ENCODE peak calls at places on chromosomes 5 and 9, in eight cellular contexts. S is brain microvascular endothelial cell, I is lower lobe of right lung, G is endodermal cell, W is left ventricle myocardium inferior, X is mammary epithelial cell, M is ovary, Z is heart left ventricle. U is an unnamed sample. For H3K27me3, the result is how much of the 10 kb centered on the place peaks cover.

GRCh38 chr5:25544652-25545249 is 900.0 kb upstream of the CDH10 start:
- DNase-seq in G (peak), M (no peak), Z (no peak), W (no peak), I (no peak), S (no peak), X (peak), U (no peak)

GRCh38 chr9:138022121-138022741 is 144.6 kb downstream of the CACNA1B start:
- DNase-seq in I (peak), X (peak), M (no peak), S (no peak), Z (no peak), G (peak), W (no peak), U (no peak)

GRCh38 chr5:96699186-96699820 is 37.1 kb downstream of the CAST start:
- DNase-seq in I (no peak), Z (no peak), W (no peak), S (no peak), M (no peak), X (no peak), G (peak), U (no peak)

GRCh38 chr5:94359880-94360279 is 258.5 kb downstream of the KIAA0825 start:
- DNase-seq in M (no peak), X (no peak), I (no peak), W (no peak), S (no peak), G (no peak), Z (no peak), U (no peak)

GRCh38 chr9:524008-524407 is 309.3 kb downstream of the DOCK8 start:
- DNase-seq in Z (no peak), M (no peak), S (no peak), I (no peak), X (no peak), W (no peak), G (no peak), U (no peak)

GRCh38 chr9:96566401-96567202 is 53.0 kb downstream of the CDC14B start:
- DNase-seq in S (no peak), Z (peak), M (peak), W (peak), X (peak), G (peak), I (peak), U (no peak)

GRCh38 chr5:137743031-137743640 is 7.2 kb upstream of the KLHL3 start:
- DNase-seq in W (no peak), S (peak), G (peak), M (no peak), X (peak), I (no peak), Z (peak), U (no peak)

GRCh38 chr5:155004138-155004744 is 9.3 kb upstream of the KIF4B start:
- DNase-seq in M (no peak), X (peak), W (no peak), Z (no peak), I (no peak), G (peak), S (no peak), U (no peak)

GRCh38 chr9:10268500-10269485 is 344.0 kb downstream of the PTPRD start:
- DNase-seq in W (no peak), G (peak), M (no peak), S (peak), X (peak), I (no peak), Z (peak), U (no peak)

GRCh38 chr5:10317825-10318682 is 10.4 kb upstream of the CMBL start:
- DNase-seq in X (peak), G (no peak), W (no peak), M (no peak), I (no peak), S (no peak), Z (no peak), U (no peak)

GRCh38 chr5:107228237-107228636 is 442.5 kb downstream of the EFNA5 start:
- DNase-seq in X (no peak), G (no peak), M (no peak), I (no peak), Z (no peak), W (no peak), S (no peak), U (no peak)

GRCh38 chr9:123469231-123469630 is 113.2 kb downstream of the CRB2 start:
- DNase-seq in Z (no peak), G (no peak), X (no peak), W (no peak), S (no peak), I (no peak), M (no peak), U (no peak)

GRCh38 chr9:124212381-124213050 is 45.2 kb upstream of the NEK6 start:
- DNase-seq in X (peak), Z (no peak), S (peak), I (no peak), G (peak), M (no peak), W (no peak), U (peak)

GRCh38 chr5:80975065-80975464 is 14.9 kb downstream of the RASGRF2 start:
- DNase-seq in S (peak), W (no peak), G (no peak), Z (no peak), M (no peak), X (no peak), I (no peak), U (no peak)

GRCh38 chr5:58156977-58157701 is 302.7 kb downstream of the PLK2 start:
- DNase-seq in W (peak), X (peak), G (no peak), M (no peak), I (no peak), Z (peak), S (peak), U (no peak)

GRCh38 chr5:2515180-2515809 is 236.2 kb downstream of the IRX2 start:
- DNase-seq in I (no peak), M (no peak), W (no peak), Z (no peak), G (no peak), X (no peak), S (no peak), U (no peak)

GRCh38 chr5:141958113-141958512 is at the start of gene PCDH12:
- DNase-seq in Z (peak), X (no peak), I (no peak), G (no peak), S (no peak), W (peak), M (no peak), U (no peak)

GRCh38 chr5:18420711-18421110 is 786.5 kb downstream of the TAF11L14 start:
- DNase-seq in Z (no peak), X (peak), I (no peak), W (no peak), M (no peak), S (no peak), G (no peak), U (no peak)

GRCh38 chr5:163306421-163306820 is 131.0 kb upstream of the CCNG1 start:
- DNase-seq in X (peak), Z (no peak), M (no peak), S (no peak), W (no peak), I (no peak), G (no peak), U (no peak)

GRCh38 chr5:83947763-83948162 is 227.1 kb upstream of the HAPLN1 start:
- DNase-seq in X (no peak), I (no peak), M (no peak), G (no peak), Z (no peak), W (no peak), S (no peak), U (no peak)

GRCh38 chr9:115883467-115884329 is 269.9 kb upstream of the PAPPA start:
- DNase-seq in M (no peak), X (peak), W (no peak), Z (no peak), I (no peak), S (peak), G (peak), U (no peak)

GRCh38 chr9:37976714-37977477 is 73.0 kb upstream of the SLC25A51 start:
- DNase-seq in W (no peak), G (no peak), I (no peak), X (peak), M (no peak), Z (no peak), S (peak), U (peak)

GRCh38 chr5:144048254-144048856 is 122.1 kb downstream of the YIPF5 start:
- DNase-seq in G (peak), M (no peak), S (no peak), I (no peak), Z (no peak), X (no peak), W (no peak), U (no peak)

GRCh38 chr5:135343417-135343816 is 55.6 kb downstream of the MACROH2A1 start:
- DNase-seq in Z (no peak), I (no peak), W (no peak), G (no peak), M (no peak), X (peak), S (no peak), U (no peak)

GRCh38 chr5:133527311-133527710 is 85.0 kb downstream of the FSTL4 start:
- DNase-seq in X (peak), Z (no peak), S (peak), W (no peak), M (no peak), G (no peak), I (no peak), U (no peak)

GRCh38 chr5:57412010-57412409 is 70.6 kb downstream of the ACTBL2 start:
- DNase-seq in S (peak), G (no peak), X (peak), M (no peak), Z (no peak), I (no peak), W (no peak), U (no peak)

GRCh38 chr5:116733995-116734716 is 159.5 kb upstream of the SEMA6A start:
- DNase-seq in W (peak), G (peak), Z (no peak), M (peak), S (no peak), X (no peak), I (no peak), U (no peak)

GRCh38 chr5:105968961-105969360 is 1701.8 kb downstream of the EFNA5 start:
- DNase-seq in I (no peak), W (no peak), S (no peak), G (no peak), M (no peak), X (no peak), Z (no peak), U (no peak)

GRCh38 chr9:25700430-25700829 is 22.2 kb upstream of the TUSC1 start:
- DNase-seq in X (no peak), I (no peak), W (no peak), M (no peak), G (no peak), S (no peak), Z (no peak), U (no peak)

GRCh38 chr5:83512051-83512745 is 40.7 kb downstream of the VCAN start:
- DNase-seq in I (no peak), W (no peak), S (no peak), G (no peak), M (no peak), Z (no peak), X (no peak), U (no peak)

GRCh38 chr9:70352802-70353201 is 61.7 kb downstream of the KLF9 start:
- DNase-seq in M (no peak), X (no peak), I (no peak), G (no peak), W (no peak), S (no peak), Z (no peak), U (no peak)

GRCh38 chr9:106932178-106932577 is 69.2 kb downstream of the ZNF462 start:
- DNase-seq in Z (no peak), G (no peak), S (no peak), X (no peak), M (no peak), I (no peak), W (no peak), U (no peak)

GRCh38 chr5:160186480-160186879 is 42.8 kb upstream of the FABP6 start:
- DNase-seq in W (no peak), I (no peak), X (no peak), Z (no peak), M (no peak), S (no peak), G (no peak), U (no peak)

GRCh38 chr5:156396063-156396829 is 69.3 kb downstream of the SGCD start:
- DNase-seq in W (no peak), I (no peak), S (no peak), X (no peak), Z (no peak), M (no peak), G (no peak), U (no peak)

GRCh38 chr9:116605904-116606341 is 81.2 kb upstream of the TRIM32 start:
- DNase-seq in S (no peak), I (no peak), M (peak), X (no peak), Z (peak), W (peak), G (peak), U (no peak)

GRCh38 chr9:90142580-90142979 is 500.0 kb downstream of the DIRAS2 start:
- DNase-seq in S (peak), G (peak), X (peak), M (no peak), W (no peak), Z (peak), I (no peak), U (no peak)

GRCh38 chr5:167064199-167064811 is 1227.1 kb upstream of the WWC1 start:
- DNase-seq in I (no peak), S (no peak), Z (no peak), G (no peak), W (no peak), M (no peak), X (no peak), U (no peak)

GRCh38 chr9:87441251-87441650 is 56.4 kb upstream of the DAPK1 start:
- DNase-seq in I (no peak), M (no peak), W (no peak), S (no peak), Z (no peak), G (no peak), X (peak), U (peak)

GRCh38 chr9:4366649-4367330 is 66.9 kb upstream of the GLIS3 start:
- DNase-seq in Z (peak), S (peak), X (peak), G (peak), W (no peak), I (no peak), M (no peak), U (no peak)

GRCh38 chr9:17609312-17610005 is 30.6 kb downstream of the SH3GL2 start:
- DNase-seq in S (no peak), X (no peak), I (no peak), Z (no peak), G (no peak), M (no peak), W (no peak), U (no peak)

DNA sequence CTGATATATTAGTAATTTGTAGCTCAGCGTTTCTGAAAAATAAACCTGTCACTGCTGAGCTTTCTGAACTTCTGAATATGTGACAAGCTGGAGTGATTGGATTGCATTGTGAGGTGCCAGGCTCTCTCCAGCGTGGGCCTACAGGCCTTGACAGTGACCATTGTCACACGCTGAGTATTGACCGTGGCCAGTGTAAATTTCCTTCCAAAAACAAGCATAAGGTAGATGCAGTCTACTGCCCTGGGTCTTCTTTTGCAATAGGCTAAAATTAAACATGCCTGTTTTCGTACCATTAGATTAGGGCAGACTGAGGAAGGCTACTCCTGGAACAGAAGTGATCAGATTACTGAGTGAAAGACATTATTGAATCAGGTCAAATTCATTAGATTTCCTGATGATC is 60.2 kb downstream of the SPEF2 start:
- DNase-seq in X (no peak), M (no peak), I (no peak), S (no peak), Z (no peak), G (no peak), W (no peak), U (no peak)
- TF ChIP-seq CTCF in X (no peak), M (no peak), I (no peak), S (no peak), Z (no peak), G (no peak), W (no peak), U (no peak)

DNA sequence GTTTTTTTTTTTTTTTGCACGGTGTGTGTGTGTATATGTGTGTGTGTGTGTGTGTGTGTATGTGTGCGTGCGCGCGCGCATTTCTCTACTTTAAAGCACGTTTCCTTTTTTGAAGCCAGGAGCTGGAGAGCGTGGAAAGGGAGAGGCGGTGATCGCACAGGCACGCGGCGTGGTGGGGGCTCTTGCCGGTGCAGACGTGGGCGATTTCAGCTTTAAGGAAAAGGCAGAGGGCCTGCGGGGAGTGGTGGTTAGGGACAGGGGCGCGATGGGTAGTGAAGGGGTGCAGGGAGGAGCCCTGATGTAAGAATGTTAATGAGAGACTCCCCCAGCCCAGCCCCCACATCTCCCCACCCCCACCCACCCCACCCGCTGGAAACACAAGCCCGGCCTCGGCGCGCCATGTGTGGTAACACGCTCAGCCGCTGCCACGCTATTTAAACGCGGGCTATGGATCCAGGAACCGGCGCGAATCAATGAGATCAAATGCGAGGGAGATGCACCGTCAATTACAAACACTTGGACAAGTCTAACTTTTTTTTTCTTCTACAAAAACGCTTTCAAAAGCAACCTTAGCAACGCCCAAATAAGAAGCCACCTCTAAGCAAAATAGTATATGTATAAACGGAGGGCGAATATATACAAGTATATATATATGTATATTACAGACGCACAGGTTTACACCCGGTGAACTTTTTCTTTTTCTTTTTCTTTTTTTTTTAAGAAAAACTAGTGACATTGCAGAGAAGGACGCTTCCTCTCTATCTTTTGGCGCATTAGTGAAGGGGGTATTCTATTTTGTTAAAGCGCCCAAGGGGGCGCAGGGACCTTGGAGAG is at the start of gene NPR3:
- DNase-seq in S (no peak), W (peak), M (peak), Z (peak), X (no peak), I (no peak), G (no peak), U (no peak)
- H3K27me3 ChIP-seq in S (under half), W (under half), M (under half), Z (under half), X (under half), I (under half), G (half or more), U (under half)

GRCh38 chr9:131707677-131708612 is 31.9 kb downstream of the RAPGEF1 start:
- DNase-seq in I (peak), W (peak), S (peak), M (no peak), Z (peak), G (no peak), X (peak), U (no peak)

GRCh38 chr9:131712151-131712716 is 27.6 kb downstream of the RAPGEF1 start:
- DNase-seq in Z (no peak), I (no peak), W (no peak), G (no peak), X (no peak), M (no peak), S (no peak), U (no peak)

GRCh38 chr9:131707050-131707449 is 32.8 kb downstream of the RAPGEF1 start:
- DNase-seq in Z (no peak), I (no peak), G (no peak), W (no peak), M (no peak), S (no peak), X (no peak), U (no peak)

GRCh38 chr9:131708613-131709002 is 31.3 kb downstream of the RAPGEF1 start:
- DNase-seq in Z (no peak), X (no peak), G (no peak), I (no peak), M (no peak), S (no peak), W (no peak), U (no peak)

DNA sequence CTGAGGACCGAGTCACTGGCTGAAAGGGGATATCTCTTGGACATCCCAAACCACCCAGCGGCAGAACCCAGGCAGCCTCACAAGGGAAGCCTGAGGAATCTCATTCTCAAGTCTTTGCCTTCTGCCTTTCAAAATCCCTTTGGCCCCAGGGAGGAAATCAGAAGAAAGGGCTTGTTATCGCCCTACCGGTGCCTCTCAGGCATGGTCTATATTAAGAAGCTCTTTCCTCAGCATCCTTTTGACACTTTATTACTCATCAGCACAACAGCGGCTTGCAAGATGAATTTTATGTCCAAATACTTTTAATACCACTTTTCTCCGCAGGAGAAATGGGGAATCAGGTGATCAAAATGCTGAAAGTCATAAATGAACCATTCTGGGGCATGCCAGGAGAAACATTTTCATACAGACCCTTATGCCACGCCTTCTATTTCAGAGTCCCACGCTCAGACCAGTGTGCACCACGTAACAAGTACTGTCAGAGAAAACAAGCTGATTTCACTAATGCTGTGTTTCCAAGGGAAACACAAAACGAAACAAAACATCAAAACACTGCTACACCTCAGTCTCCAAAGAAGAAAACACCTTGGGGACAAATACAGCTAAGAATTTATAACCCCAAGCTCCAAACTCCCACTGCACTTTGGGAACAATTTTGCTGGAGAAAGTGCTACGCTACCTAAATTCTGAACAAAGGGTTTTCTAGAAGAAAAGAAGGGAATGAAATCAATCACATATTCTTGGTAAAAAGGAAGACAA is 30.0 kb downstream of the RAPGEF1 start:
- DNase-seq in W (no peak), X (peak), Z (no peak), M (no peak), G (no peak), I (no peak), S (peak), U (no peak)
- H3K4me3 ChIP-seq in W (peak), X (no peak), Z (no peak), M (no peak), G (no peak), I (no peak), S (no peak), U (no peak)

DNA sequence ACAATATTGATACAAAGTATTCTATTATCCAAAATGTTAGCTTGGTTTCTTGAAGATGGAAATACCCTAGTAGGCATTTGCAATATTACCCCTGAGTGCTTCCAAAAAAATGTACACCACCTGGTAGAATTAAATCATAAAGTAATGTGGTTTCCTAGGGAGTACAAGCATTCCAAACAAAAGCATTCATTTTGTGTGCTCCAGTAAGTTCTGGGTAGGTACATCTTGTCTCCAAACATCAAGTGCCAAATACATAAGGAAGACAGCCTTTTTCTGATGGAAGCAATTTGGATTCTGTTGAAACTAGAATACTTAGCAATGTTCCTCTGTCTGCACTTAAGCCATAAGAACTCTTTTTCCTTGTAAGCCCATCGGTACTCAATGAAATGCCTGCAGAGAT is 73.1 kb upstream of the IL7R start:
- DNase-seq in X (no peak), M (no peak), Z (no peak), W (no peak), G (no peak), S (no peak), I (no peak), U (no peak)
- TF ChIP-seq CTCF in X (no peak), M (no peak), Z (no peak), W (no peak), G (no peak), S (no peak), I (no peak), U (no peak)

U was measured in BJ.